ENCODE peak calls at places on chromosomes 12 and 14, in ten cellular contexts. D is HT1080; M is AG20443; G is LHCN-M2; N is renal cortical epithelial cell; K is activated CD4-positive, alpha-beta T cell treated with anti-CD3 and anti-CD28 coated beads, Interleukin-2, amount 50 U/mL, for 1 hour; T is stimulated activated CD8-positive, alpha-beta memory T cell treated with anti-CD3 and anti-CD28 coated beads, Interleukin-7, amount 100 ng/mL, for 1 hour; O is T follicular helper cell; Q is foreskin fibroblast; B is CMK. A is an unnamed sample.
A peak's percentile ranks its signal among the peaks of the same experiment; 100 is the strongest.

GRCh38 chr12:118357327-118358007 is 15.2 kb downstream of the TAOK3 start:
- DNase-seq in O (peak; percentile 34), G (peak; percentile 73), B (no peak), K (peak; percentile 25), M (peak; percentile 26), D (peak; percentile 71), T (no peak), N (no peak), Q (peak; percentile 89), A (no peak)

GRCh38 chr14:104445086-104445485 is 134.5 kb upstream of the C14orf180 start:
- DNase-seq in Q (no peak), D (no peak), K (no peak), B (no peak), T (no peak), G (no peak), N (no peak), M (no peak), O (no peak), A (no peak)

GRCh38 chr12:74317078-74317581 is 220.5 kb upstream of the ATXN7L3B start:
- DNase-seq in B (no peak), M (no peak), D (peak; percentile 57), N (peak; percentile 47), Q (peak; percentile 20), K (no peak), G (peak; percentile 80), T (no peak), O (no peak), A (no peak)

GRCh38 chr12:92403210-92404175 is 257.8 kb upstream of the BTG1 start:
- DNase-seq in G (peak; percentile 88), T (no peak), Q (no peak), O (peak; percentile 37), M (no peak), N (peak; percentile 92), B (peak; percentile 91), K (peak; percentile 31), D (no peak), A (no peak)

GRCh38 chr14:77314043-77314442 is 6.6 kb downstream of the POMT2 start:
- DNase-seq in M (peak; percentile 67), K (no peak), Q (peak; percentile 92), O (no peak), D (peak; percentile 62), T (no peak), G (peak; percentile 83), N (peak; percentile 96), B (no peak), A (peak; percentile 70)

GRCh38 chr12:121915841-121916321 is 2.5 kb upstream of the CFAP251 start:
- DNase-seq in G (no peak), D (no peak), B (no peak), K (no peak), O (no peak), M (no peak), N (no peak), Q (peak; percentile 64), T (no peak), A (no peak)

GRCh38 chr14:61524211-61524806 is 171.0 kb upstream of the HIF1A start:
- DNase-seq in T (no peak), G (peak; percentile 95), B (no peak), N (peak; percentile 99), M (peak; percentile 24), K (no peak), Q (peak; percentile 78), O (no peak), D (peak; percentile 90), A (no peak)

GRCh38 chr12:64946132-64946829 is 121.8 kb downstream of the TBC1D30 start:
- DNase-seq in D (no peak), O (no peak), N (no peak), K (no peak), T (no peak), G (peak; percentile 54), M (no peak), Q (peak; percentile 47), B (no peak), A (no peak)

GRCh38 chr12:73902270-73902669 is 635.4 kb upstream of the ATXN7L3B start:
- DNase-seq in O (no peak), N (peak; percentile 96), K (no peak), G (no peak), B (no peak), T (no peak), M (no peak), Q (no peak), D (no peak), A (no peak)

GRCh38 chr14:97634786-97635185 is 837.6 kb downstream of the VRK1 start:
- DNase-seq in K (peak; percentile 34), T (no peak), O (peak; percentile 17), N (peak; percentile 2), G (no peak), Q (no peak), M (no peak), D (peak; percentile 45), B (no peak), A (no peak)

GRCh38 chr14:95993768-95994592 is 45.2 kb upstream of the C14orf132 start:
- DNase-seq in Q (peak; percentile 74), K (peak; percentile 3), N (peak; percentile 58), G (peak; percentile 43), O (no peak), T (no peak), M (peak; percentile 68), D (no peak), B (peak; percentile 2), A (peak; percentile 11)

GRCh38 chr14:68232643-68233055 is 413.1 kb downstream of the RAD51B start:
- DNase-seq in M (peak; percentile 84), T (no peak), K (no peak), O (no peak), Q (peak; percentile 97), D (peak; percentile 97), G (peak; percentile 96), B (no peak), N (peak; percentile 100), A (peak; percentile 98)

GRCh38 chr14:74941676-74942097 is 13.7 kb downstream of the PGF start:
- DNase-seq in G (peak; percentile 55), Q (peak; percentile 85), T (peak; percentile 23), B (peak; percentile 75), K (peak; percentile 51), O (peak; percentile 42), N (no peak), D (peak; percentile 40), M (peak; percentile 74), A (no peak)

GRCh38 chr12:109467978-109468676 is 9.0 kb downstream of the KCTD10 start:
- DNase-seq in T (no peak), D (no peak), O (no peak), Q (peak; percentile 62), N (no peak), M (peak; percentile 56), K (no peak), B (peak; percentile 46), G (no peak), A (no peak)

GRCh38 chr14:103896578-103896977 is 31.7 kb upstream of the TDRD9 start:
- DNase-seq in B (no peak), G (no peak), K (no peak), O (no peak), M (no peak), N (no peak), T (no peak), Q (no peak), D (no peak), A (no peak)

GRCh38 chr14:51849095-51849494 is 11.3 kb upstream of the GNG2 start:
- DNase-seq in O (no peak), K (no peak), D (peak; percentile 46), N (peak; percentile 18), G (peak; percentile 52), T (no peak), M (peak; percentile 58), B (no peak), Q (peak; percentile 51), A (no peak)

GRCh38 chr12:116633515-116633914 is 74.3 kb downstream of the MAP1LC3B2 start:
- DNase-seq in G (no peak), K (no peak), D (no peak), T (no peak), B (no peak), N (no peak), M (no peak), O (no peak), Q (no peak), A (no peak)

GRCh38 chr12:60398547-60398946 is 802.7 kb downstream of the SLC16A7 start:
- DNase-seq in K (no peak), D (no peak), N (peak; percentile 24), T (no peak), B (no peak), M (no peak), G (no peak), O (no peak), Q (peak; percentile 49), A (no peak)

GRCh38 chr14:34374998-34375740 is 86.9 kb downstream of the SPTSSA start:
- DNase-seq in T (no peak), D (no peak), K (no peak), O (no peak), Q (no peak), M (no peak), B (no peak), N (peak; percentile 89), G (no peak), A (no peak)

GRCh38 chr14:85789506-85789905 is 259.6 kb downstream of the FLRT2 start:
- DNase-seq in B (no peak), M (no peak), K (no peak), O (no peak), N (no peak), Q (no peak), G (no peak), T (no peak), D (no peak), A (no peak)

GRCh38 chr12:9843416-9843815 is 16.1 kb downstream of the KLRF1 start:
- DNase-seq in B (no peak), D (no peak), N (no peak), K (no peak), O (no peak), M (no peak), G (peak; percentile 20), T (no peak), Q (no peak), A (peak; percentile 19)

GRCh38 chr12:104163631-104164030 is 25.6 kb upstream of the NFYB start:
- DNase-seq in D (peak; percentile 21), Q (no peak), G (no peak), N (no peak), O (no peak), K (no peak), B (no peak), M (no peak), T (no peak), A (no peak)

GRCh38 chr14:26286066-26286791 is 311.6 kb downstream of the NOVA1 start:
- DNase-seq in M (no peak), G (no peak), B (peak; percentile 12), O (no peak), T (no peak), K (no peak), D (no peak), Q (peak; percentile 30), N (no peak), A (no peak)

GRCh38 chr12:25959069-25959961 is 833 bp downstream of the RASSF8 start:
- DNase-seq in Q (peak; percentile 92), N (peak; percentile 80), M (peak; percentile 70), G (peak; percentile 74), B (no peak), D (peak; percentile 60), O (no peak), T (no peak), K (no peak), A (peak; percentile 69)

GRCh38 chr12:107523760-107524558 is 161.6 kb upstream of the PWP1 start:
- DNase-seq in N (no peak), T (no peak), O (no peak), G (no peak), K (no peak), M (no peak), D (no peak), B (no peak), Q (no peak), A (no peak)

GRCh38 chr14:77098470-77099353 is 654 bp downstream of the CIPC start:
- DNase-seq in T (peak; percentile 2), G (no peak), N (peak; percentile 34), M (peak; percentile 38), Q (peak; percentile 57), K (peak; percentile 9), O (peak; percentile 14), D (peak; percentile 5), B (no peak), A (no peak)

A was measured in HS-5.